ENCODE peak calls at places on chromosomes 16 and 17, in eight cellular contexts. O, D, R, L, S, U, E and F are unnamed samples.

GRCh38 chr16:4515611-4516233 is 22.9 kb downstream of the CDIP1 start:
- DNase-seq in D (no peak), U (no peak), R (no peak), O (no peak), L (no peak), S (no peak), E (no peak), F (peak)

GRCh38 chr17:34825884-34826283 is 135.4 kb downstream of the CCT6B start:
- DNase-seq in R (no peak), L (no peak), U (no peak), D (no peak), S (no peak), E (no peak), O (no peak), F (no peak)

GRCh38 chr17:206941-207560 is 25.6 kb upstream of the DOC2B start:
- DNase-seq in E (no peak), O (no peak), D (no peak), R (no peak), U (no peak), L (no peak), S (no peak), F (no peak)

GRCh38 chr17:21841839-21842238 is 149.5 kb downstream of the KCNJ18 start:
- DNase-seq in O (no peak), E (no peak), L (no peak), S (no peak), D (no peak), U (no peak), R (no peak), F (no peak)

GRCh38 chr17:34464812-34465211 is 101.8 kb upstream of the CCL1 start:
- DNase-seq in L (no peak), D (no peak), U (no peak), O (no peak), R (no peak), S (no peak), E (no peak), F (no peak)

GRCh38 chr17:66240013-66240412 is 10.8 kb upstream of the APOH start:
- DNase-seq in L (no peak), U (no peak), S (no peak), D (no peak), O (no peak), E (no peak), R (no peak), F (no peak)

GRCh38 chr17:68693896-68694295 is 92.7 kb upstream of the FAM20A start:
- DNase-seq in O (no peak), S (no peak), L (no peak), E (no peak), D (no peak), R (no peak), U (no peak), F (no peak)

GRCh38 chr17:76240461-76241204 is at the start of gene RNF157:
- DNase-seq in L (peak), S (peak), R (peak), D (peak), U (peak), E (peak), O (peak), F (no peak)

GRCh38 chr16:23434380-23434779 is 18.6 kb downstream of the COG7 start:
- DNase-seq in S (no peak), E (peak), R (peak), U (no peak), L (no peak), D (peak), O (peak), F (peak)

GRCh38 chr17:58308985-58309917 is 19.3 kb downstream of the TSPOAP1 start:
- DNase-seq in O (no peak), L (no peak), E (peak), S (no peak), D (no peak), U (peak), R (no peak), F (no peak)

GRCh38 chr16:89371968-89372634 is 118.3 kb downstream of the ANKRD11 start:
- DNase-seq in L (no peak), U (no peak), D (peak), S (no peak), O (no peak), R (no peak), E (no peak), F (no peak)

GRCh38 chr17:61088556-61088955 is 311.1 kb upstream of the TBX2 start:
- DNase-seq in D (no peak), S (no peak), R (no peak), L (no peak), E (no peak), O (no peak), U (no peak), F (no peak)

GRCh38 chr17:42201155-42201772 is 7.0 kb upstream of the GHDC start:
- DNase-seq in R (no peak), E (no peak), L (no peak), U (no peak), O (no peak), D (no peak), S (no peak), F (no peak)

GRCh38 chr17:48620497-48621139 is 5.5 kb upstream of the HOXB8 start:
- DNase-seq in O (no peak), L (no peak), D (no peak), U (no peak), E (no peak), S (no peak), R (no peak), F (no peak)

GRCh38 chr16:27475561-27475960 is 73.6 kb downstream of the IL21R start:
- DNase-seq in E (no peak), O (no peak), S (no peak), R (no peak), U (no peak), L (no peak), D (peak), F (no peak)

GRCh38 chr16:30728904-30729672 is 19.1 kb upstream of the PHKG2 start:
- DNase-seq in D (no peak), U (no peak), R (no peak), L (peak), S (peak), O (no peak), E (no peak), F (no peak)

GRCh38 chr17:17036520-17036998 is 5.7 kb upstream of the MPRIP start:
- DNase-seq in D (peak), L (no peak), E (no peak), R (no peak), O (no peak), S (no peak), U (no peak), F (no peak)

GRCh38 chr16:1980026-1980769 is 1.1 kb downstream of the NOXO1 start:
- DNase-seq in L (peak), R (no peak), S (no peak), E (no peak), O (no peak), D (no peak), U (peak), F (no peak)

GRCh38 chr17:73359987-73360410 is 48.2 kb upstream of the CDC42EP4 start:
- DNase-seq in O (peak), D (no peak), L (peak), S (peak), R (no peak), U (peak), E (peak), F (no peak)

GRCh38 chr17:47813512-47814031 is 8.0 kb downstream of the OSBPL7 start:
- DNase-seq in O (no peak), R (no peak), S (no peak), L (no peak), E (no peak), U (no peak), D (no peak), F (no peak)

GRCh38 chr17:49787932-49788442 is 494 bp upstream of the KAT7 start:
- DNase-seq in E (peak), S (peak), L (peak), O (no peak), R (no peak), U (no peak), D (peak), F (peak)

GRCh38 chr16:30113031-30113710 is at the start of gene GDPD3:
- DNase-seq in O (peak), S (peak), R (no peak), U (peak), L (peak), E (no peak), D (no peak), F (no peak)

GRCh38 chr16:85360323-85361277 is 248.3 kb upstream of the CIBAR2 start:
- DNase-seq in O (peak), E (peak), L (peak), R (peak), S (peak), U (peak), D (no peak), F (no peak)

GRCh38 chr17:61986898-61987297 is 59.1 kb upstream of the INTS2 start:
- DNase-seq in S (no peak), O (no peak), E (no peak), U (no peak), R (no peak), D (no peak), L (no peak), F (no peak)

GRCh38 chr17:74359916-74360315 is 1.8 kb downstream of the BTBD17 start:
- DNase-seq in S (no peak), O (no peak), U (no peak), D (no peak), R (no peak), E (no peak), L (no peak), F (no peak)

GRCh38 chr16:48611329-48612137 is 1.6 kb upstream of the N4BP1 start:
- DNase-seq in R (no peak), D (no peak), U (peak), S (peak), E (no peak), O (no peak), L (peak), F (no peak)

GRCh38 chr17:39527220-39527813 is 66.0 kb downstream of the CDK12 start:
- DNase-seq in S (no peak), O (no peak), U (no peak), R (no peak), D (no peak), L (no peak), E (no peak), F (no peak)

GRCh38 chr17:27593857-27594255 is 37.1 kb upstream of the LGALS9 start:
- DNase-seq in E (no peak), D (no peak), O (no peak), R (no peak), L (no peak), U (no peak), S (no peak), F (no peak)

GRCh38 chr16:31508706-31509523 is 724 bp upstream of the RUSF1 start:
- DNase-seq in O (no peak), D (peak), S (no peak), R (no peak), U (no peak), L (no peak), E (no peak), F (no peak)

GRCh38 chr17:21278304-21279197 is 6.0 kb upstream of the MAP2K3 start:
- DNase-seq in L (peak), D (no peak), E (no peak), U (peak), O (no peak), S (peak), R (no peak), F (no peak)

GRCh38 chr17:57201481-57201880 is 54.8 kb upstream of the MSI2 start:
- DNase-seq in L (no peak), R (no peak), E (no peak), S (no peak), D (no peak), U (no peak), O (no peak), F (no peak)